ENCODE peak calls at places on chromosomes 6 and 20, in four cellular contexts. J, G, B and I are unnamed samples.
A peak's percentile ranks its signal among the peaks of the same experiment; 100 is the strongest.

GRCh38 chr6:42279144-42279781 is 61.6 kb upstream of the MRPS10 start:
- DNase-seq in J (no peak), G (no peak), B (no peak), I (no peak)

GRCh38 chr6:143513410-143513809 is 1.9 kb upstream of the FUCA2 start:
- DNase-seq in J (peak; percentile 23), G (no peak), B (peak; percentile 38), I (no peak)

GRCh38 chr6:7532232-7532631 is 9.2 kb upstream of the DSP start:
- DNase-seq in J (no peak), G (no peak), B (no peak), I (no peak)

GRCh38 chr6:38234934-38235678 is 404.6 kb downstream of the BTBD9 start:
- DNase-seq in J (no peak), G (peak; percentile 51), B (no peak), I (no peak)

GRCh38 chr6:122681715-122682114 is 71.5 kb downstream of the PKIB start:
- DNase-seq in J (no peak), G (no peak), B (no peak), I (no peak)

GRCh38 chr6:168700880-168701279 is 259.9 kb downstream of the SMOC2 start:
- DNase-seq in J (no peak), G (no peak), B (no peak), I (no peak)

GRCh38 chr6:18397701-18398100 is 10.6 kb downstream of the RNF144B start:
- DNase-seq in J (no peak), G (no peak), B (no peak), I (no peak)

GRCh38 chr20:23234311-23235078 is 116.1 kb upstream of the NXT1 start:
- DNase-seq in J (no peak), G (no peak), B (no peak), I (no peak)

GRCh38 chr20:36202891-36203338 is 33.4 kb upstream of the AAR2 start:
- DNase-seq in J (peak; percentile 89), G (no peak), B (peak; percentile 51), I (peak; percentile 43)

GRCh38 chr6:129795261-129795660 is 65.9 kb downstream of the TMEM244 start:
- DNase-seq in J (no peak), G (no peak), B (no peak), I (no peak)

GRCh38 chr20:17635846-17636245 is 46.2 kb downstream of the RRBP1 start:
- DNase-seq in J (no peak), G (no peak), B (no peak), I (no peak)

GRCh38 chr6:142763205-142763604 is 181.8 kb downstream of the HIVEP2 start:
- DNase-seq in J (no peak), G (no peak), B (no peak), I (no peak)

GRCh38 chr20:15942130-15942529 is 631.1 kb downstream of the KIF16B start:
- DNase-seq in J (no peak), G (no peak), B (no peak), I (no peak)

GRCh38 chr6:138575257-138575656 is 76.0 kb upstream of the NHSL1 start:
- DNase-seq in J (no peak), G (no peak), B (no peak), I (no peak)

GRCh38 chr6:135008072-135008940 is 46.3 kb downstream of the HBS1L start:
- DNase-seq in J (no peak), G (peak; percentile 56), B (peak; percentile 57), I (no peak)

GRCh38 chr6:52503344-52503747 is 73.5 kb downstream of the TRAM2 start:
- DNase-seq in J (peak; percentile 55), G (no peak), B (no peak), I (no peak)

GRCh38 chr20:20201124-20201523 is 148.8 kb downstream of the CFAP61 start:
- DNase-seq in J (no peak), G (no peak), B (no peak), I (no peak)

GRCh38 chr20:60050193-60050960 is 92.2 kb downstream of the CDH26 start:
- DNase-seq in J (no peak), G (no peak), B (peak; percentile 18), I (peak; percentile 38)

GRCh38 chr6:143058987-143059386 is 1.7 kb upstream of the AIG1 start:
- DNase-seq in J (no peak), G (no peak), B (peak; percentile 35), I (no peak)

GRCh38 chr20:34954905-34955231 is 738 bp downstream of the GSS start:
- DNase-seq in J (peak; percentile 59), G (no peak), B (peak; percentile 67), I (no peak)

GRCh38 chr6:1624071-1624847 is 14.5 kb downstream of the FOXC1 start:
- DNase-seq in J (no peak), G (no peak), B (no peak), I (no peak)

GRCh38 chr6:31081872-31082271 is 30.5 kb downstream of the C6orf15 start:
- DNase-seq in J (no peak), G (no peak), B (no peak), I (no peak)

GRCh38 chr6:31087494-31088089 is 24.8 kb downstream of the C6orf15 start:
- DNase-seq in J (peak; percentile 80), G (peak; percentile 25), B (peak; percentile 78), I (peak; percentile 87)

GRCh38 chr6:31079656-31080261 is 32.6 kb downstream of the C6orf15 start:
- DNase-seq in J (peak; percentile 62), G (no peak), B (peak; percentile 64), I (peak; percentile 29)

GRCh38 chr6:31086788-31087440 is 25.5 kb downstream of the C6orf15 start:
- DNase-seq in J (no peak), G (no peak), B (no peak), I (no peak)

DNA sequence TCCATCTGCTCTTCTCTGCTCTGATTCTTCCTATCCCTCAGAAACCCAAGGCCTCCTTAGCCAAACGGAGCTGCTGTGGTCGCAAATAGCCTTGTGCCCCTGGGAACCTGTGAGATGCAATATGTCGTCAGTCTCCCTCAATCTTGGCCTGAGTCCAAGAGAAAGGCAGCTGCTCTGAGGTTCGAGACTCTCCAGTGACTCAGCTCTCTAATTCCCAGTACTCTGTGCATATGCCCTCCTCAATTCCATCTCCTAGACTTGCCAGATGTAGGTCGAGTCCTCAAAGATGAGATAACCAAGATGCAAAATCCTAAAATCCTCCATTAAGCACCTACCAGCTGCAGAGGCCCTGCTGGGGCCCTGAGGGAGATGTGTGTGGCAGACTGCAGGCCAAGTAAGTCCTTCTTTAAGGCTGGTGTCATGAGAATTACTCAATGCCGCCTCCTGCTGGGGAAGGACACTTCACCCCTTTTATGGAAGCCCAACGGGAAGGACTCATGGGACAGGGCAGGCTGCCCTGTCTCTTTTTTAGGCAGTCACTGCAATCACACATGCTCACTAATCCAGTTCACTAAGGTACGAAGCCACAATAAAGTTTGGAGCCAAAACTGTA is 28.5 kb downstream of the C6orf15 start:
- DNase-seq in J (no peak), G (no peak), B (peak; percentile 34), I (peak; percentile 54)
- TF ChIP-seq RFX5 in J (no peak), G (no peak), B (no peak), I (no peak)

GRCh38 chr6:128230267-128230989 is 290.0 kb downstream of the PTPRK start:
- DNase-seq in J (no peak), G (no peak), B (peak; percentile 72), I (no peak)

DNA sequence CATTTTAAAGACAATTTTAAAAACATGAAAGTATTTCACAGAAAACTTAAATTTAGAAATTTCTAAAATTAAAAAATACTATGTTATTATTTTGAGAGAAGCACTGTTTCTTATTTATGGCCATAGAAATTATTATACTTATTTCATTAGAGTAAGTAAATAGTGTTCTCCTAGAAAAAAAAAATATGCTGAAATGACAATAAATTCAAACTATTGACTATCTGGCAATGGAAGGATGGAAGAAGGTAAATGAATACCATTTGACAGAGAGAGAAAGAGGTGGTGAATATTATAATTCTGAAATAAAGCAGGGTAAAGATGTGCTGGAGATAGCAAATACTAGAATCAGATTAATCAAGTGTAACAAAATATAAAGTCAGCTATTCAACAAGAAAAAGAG is 294.8 kb downstream of the PTPRK start:
- DNase-seq in J (no peak), G (no peak), B (no peak), I (no peak)
- TF ChIP-seq TCF12 in J (no peak), G (no peak), B (no peak), I (no peak)

GRCh38 chr6:4692664-4693063 is 83.5 kb upstream of the CDYL start:
- DNase-seq in J (no peak), G (no peak), B (no peak), I (no peak)

GRCh38 chr6:4693158-4693557 is 83.0 kb upstream of the CDYL start:
- DNase-seq in J (no peak), G (no peak), B (no peak), I (no peak)

GRCh38 chr6:4693566-4693965 is 82.6 kb upstream of the CDYL start:
- DNase-seq in J (no peak), G (no peak), B (no peak), I (no peak)

GRCh38 chr6:4687656-4687988 is 88.6 kb upstream of the CDYL start:
- DNase-seq in J (no peak), G (no peak), B (no peak), I (no peak)

GRCh38 chr6:4687989-4688947 is 87.9 kb upstream of the CDYL start:
- DNase-seq in J (no peak), G (no peak), B (no peak), I (no peak)
- TF ChIP-seq RFX5 in J (no peak), G (no peak), B (no peak), I (no peak)

GRCh38 chr6:593907-594212 is 63.0 kb downstream of the HUS1B start:
- DNase-seq in J (no peak), G (no peak), B (no peak), I (no peak)

GRCh38 chr6:589090-589489 is 67.8 kb downstream of the HUS1B start:
- DNase-seq in J (no peak), G (no peak), B (no peak), I (no peak)

DNA sequence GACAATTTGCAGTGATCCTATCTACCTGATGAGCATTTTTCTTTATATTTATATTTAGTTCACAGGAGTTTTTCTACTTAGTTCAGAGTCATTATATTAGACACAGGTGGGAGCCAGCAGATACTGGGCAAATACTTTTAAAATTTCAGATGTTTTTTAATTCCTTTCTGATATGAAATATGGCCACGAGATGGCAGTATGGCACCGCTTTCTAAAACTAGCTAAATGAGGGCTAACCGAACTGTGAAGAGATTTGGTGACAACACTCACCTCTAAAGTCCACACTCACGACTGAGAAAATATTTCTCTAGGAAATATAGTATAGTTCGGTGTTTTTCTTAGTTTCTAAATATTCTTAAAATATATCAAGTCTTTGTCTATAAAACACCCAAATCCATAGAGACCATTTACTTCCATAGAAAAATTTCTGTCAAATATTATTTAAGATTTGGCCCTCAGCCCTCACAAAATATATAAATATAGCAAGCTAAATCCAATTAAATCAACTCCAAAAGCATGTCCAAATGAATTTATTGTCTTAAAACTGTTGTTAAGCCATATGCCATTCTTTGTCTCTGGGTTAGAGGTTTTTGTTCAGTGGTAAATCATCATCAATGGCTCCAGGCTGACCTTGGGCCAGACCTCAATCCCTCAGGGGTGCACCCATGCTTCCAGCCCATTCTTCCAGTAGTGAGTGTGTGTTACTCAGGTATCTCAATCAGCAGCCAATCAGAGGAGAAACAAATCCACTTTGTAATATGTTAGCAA is 63.6 kb downstream of the HUS1B start:
- DNase-seq in J (peak; percentile 52), G (peak; percentile 13), B (peak; percentile 56), I (no peak)
- TF ChIP-seq TCF12 in J (no peak), G (no peak), B (no peak), I (no peak)

GRCh38 chr6:163001341-163001740 is 273.6 kb downstream of the PACRG start:
- DNase-seq in J (no peak), G (peak; percentile 32), B (no peak), I (no peak)
- TF ChIP-seq RFX5 in J (no peak), G (no peak), B (no peak), I (no peak)